ENCODE peak calls at places on chromosomes 4 and X, in five cellular contexts. Q is GM23338, C is stomach, V is sigmoid colon, Y is HepG2. J is an unnamed sample. For H3K4me1, the result is how much of the 10 kb centered on the place peaks cover.

GRCh38 chr4:150911326-150911725 is 103.8 kb downstream of the LRBA start:
- DNase-seq in Q (no peak), C (no peak), V (no peak), Y (no peak), J (no peak)

GRCh38 chrX:150199803-150200202 is 163.3 kb upstream of the MAMLD1 start:
- DNase-seq in Q (no peak), C (no peak), V (no peak), Y (no peak), J (no peak)

GRCh38 chr4:40506492-40506891 is 123.2 kb downstream of the RBM47 start:
- DNase-seq in Q (no peak), C (no peak), V (no peak), Y (no peak), J (no peak)

GRCh38 chr4:55851885-55852284 is 1.6 kb upstream of the EXOC1 start:
- DNase-seq in Q (no peak), C (no peak), V (no peak), Y (peak), J (no peak)

GRCh38 chrX:99887918-99888317 is 522.2 kb downstream of the PCDH19 start:
- DNase-seq in Q (no peak), C (no peak), V (no peak), Y (no peak), J (no peak)

GRCh38 chr4:72631296-72631695 is 62.3 kb upstream of the ADAMTS3 start:
- DNase-seq in Q (no peak), C (no peak), V (peak), Y (no peak), J (no peak)

GRCh38 chr4:121088867-121089266 is 16.5 kb upstream of the NDNF start:
- DNase-seq in Q (no peak), C (no peak), V (no peak), Y (no peak), J (no peak)

GRCh38 chr4:111943796-111944203 is 201.5 kb upstream of the FAM241A start:
- DNase-seq in Q (peak), C (peak), V (no peak), Y (peak), J (no peak)

GRCh38 chr4:172851534-172851933 is 317.1 kb upstream of the GALNT7 start:
- DNase-seq in Q (no peak), C (no peak), V (no peak), Y (no peak), J (no peak)

GRCh38 chr4:74640111-74640903 is 154.0 kb downstream of the BTC start:
- DNase-seq in Q (no peak), C (no peak), V (no peak), Y (no peak), J (no peak)
- TF ChIP-seq POLR2AphosphoS5 in Q (no peak), C (no peak), V (no peak), Y (no peak), J (no peak)

DNA sequence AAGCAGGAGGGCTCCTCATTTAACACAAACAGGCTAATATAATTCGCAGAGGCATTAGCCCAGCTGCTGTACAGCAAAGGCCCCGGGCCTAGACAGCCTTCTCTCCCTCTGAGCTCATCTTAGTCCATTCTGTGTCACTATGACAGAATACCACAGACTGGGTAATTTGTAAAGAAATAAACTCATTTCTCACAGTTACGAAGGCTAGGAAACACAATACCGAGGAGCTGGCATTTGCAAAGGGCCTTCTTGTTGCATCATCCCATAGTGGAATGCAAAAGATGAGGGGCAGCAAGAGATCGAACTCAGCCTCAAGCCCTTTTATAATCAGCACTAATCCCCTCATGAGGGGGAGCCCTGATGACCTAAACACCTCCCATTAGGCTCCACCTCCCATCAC is 48.5 kb downstream of the TSPAN5 start:
- DNase-seq in Q (no peak), C (no peak), V (no peak), Y (no peak), J (no peak)
- H3K4me1 ChIP-seq in Q (half or more), C (under half), V (under half), Y (under half), J (under half)

GRCh38 chr4:11160288-11160687 is 268.4 kb downstream of the HS3ST1 start:
- DNase-seq in Q (no peak), C (no peak), V (no peak), Y (no peak), J (no peak)

DNA sequence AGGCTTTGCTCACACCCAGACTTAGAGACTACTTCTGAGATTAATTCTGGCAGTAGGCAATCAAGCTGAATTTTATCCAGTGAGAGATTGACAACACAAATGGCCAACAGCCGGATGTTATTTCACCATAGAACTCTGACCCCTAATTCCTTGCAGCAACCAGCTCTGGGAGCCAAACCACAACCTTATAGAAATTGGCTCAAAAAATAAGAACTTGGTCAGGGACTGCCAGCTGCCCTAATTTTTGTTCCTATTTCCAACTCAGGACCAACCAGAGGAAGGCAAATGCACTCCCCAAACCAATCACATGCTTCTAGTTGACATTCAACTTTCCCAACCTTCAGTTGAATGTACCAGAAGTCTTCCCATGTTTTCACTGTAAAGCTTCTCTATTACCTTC is 269.7 kb downstream of the HS3ST1 start:
- DNase-seq in Q (no peak), C (no peak), V (no peak), Y (no peak), J (no peak)
- TF ChIP-seq POLR2AphosphoS5 in Q (no peak), C (no peak), V (no peak), Y (no peak), J (no peak)

GRCh38 chr4:54676062-54676461 is 18.3 kb downstream of the KIT start:
- DNase-seq in Q (peak), C (no peak), V (no peak), Y (no peak), J (no peak)

GRCh38 chr4:54683616-54684346 is 26.0 kb downstream of the KIT start:
- DNase-seq in Q (peak), C (peak), V (no peak), Y (peak), J (no peak)

GRCh38 chr4:54677416-54677815 is 19.7 kb downstream of the KIT start:
- DNase-seq in Q (peak), C (no peak), V (no peak), Y (no peak), J (no peak)

GRCh38 chr4:54678826-54679225 is 21.1 kb downstream of the KIT start:
- DNase-seq in Q (peak), C (no peak), V (no peak), Y (no peak), J (no peak)

DNA sequence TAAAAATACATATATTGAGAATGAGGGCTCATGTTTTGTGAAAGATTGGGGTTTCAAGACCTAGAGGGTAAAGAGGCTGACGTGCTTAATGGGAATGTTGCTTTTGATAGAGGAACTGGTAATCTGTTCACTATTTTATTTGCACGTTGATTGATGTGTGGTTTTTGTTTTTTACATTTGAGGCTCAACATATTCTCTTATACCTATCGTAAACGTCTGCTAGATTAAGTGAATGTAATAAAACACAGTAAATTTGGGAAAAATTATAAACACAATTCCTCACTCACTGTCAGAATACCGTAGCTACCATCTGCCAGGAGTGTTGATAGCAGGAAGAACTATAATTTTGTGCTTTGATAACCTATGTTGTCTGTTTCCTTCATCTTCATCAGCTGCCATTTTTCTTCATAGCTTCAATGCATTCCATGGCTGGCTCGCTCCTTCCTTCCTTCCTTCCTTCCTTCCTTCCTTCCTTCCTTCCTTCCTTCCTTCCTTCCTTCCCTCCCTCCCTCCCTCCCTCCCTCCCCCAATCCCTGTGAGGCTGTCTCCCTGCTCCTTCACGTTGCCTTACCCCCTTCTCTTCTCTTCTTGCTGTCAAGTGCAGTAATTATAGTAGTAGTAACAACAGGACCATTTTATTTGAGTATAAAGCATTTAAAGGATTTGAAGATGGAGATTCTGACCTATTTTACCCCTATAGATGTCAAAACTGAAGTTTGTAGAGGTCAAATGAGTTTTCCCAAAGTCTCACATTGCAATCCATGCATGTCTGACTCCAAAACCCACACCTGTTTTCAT is 20.3 kb downstream of the KIT start:
- DNase-seq in Q (no peak), C (no peak), V (no peak), Y (no peak), J (no peak)
- H3K4me1 ChIP-seq in Q (under half), C (under half), V (under half), Y (under half), J (under half)

GRCh38 chr4:10085386-10085785 is 31.2 kb downstream of the WDR1 start:
- DNase-seq in Q (no peak), C (no peak), V (peak), Y (no peak), J (peak)

GRCh38 chr4:10085828-10086505 is 30.6 kb downstream of the WDR1 start:
- DNase-seq in Q (no peak), C (no peak), V (peak), Y (no peak), J (peak)

GRCh38 chr4:10087152-10087791 is 29.3 kb downstream of the WDR1 start:
- DNase-seq in Q (no peak), C (no peak), V (peak), Y (no peak), J (no peak)

GRCh38 chr4:10088135-10089010 is 28.2 kb downstream of the WDR1 start:
- DNase-seq in Q (no peak), C (no peak), V (no peak), Y (no peak), J (no peak)

GRCh38 chr4:10086506-10087120 is 30.0 kb downstream of the WDR1 start:
- DNase-seq in Q (no peak), C (no peak), V (peak), Y (no peak), J (no peak)
- TF ChIP-seq POLR2AphosphoS5 in Q (no peak), C (no peak), V (no peak), Y (no peak), J (no peak)

GRCh38 chr4:53779025-53779424 is 187.7 kb upstream of the LNX1 start:
- DNase-seq in Q (no peak), C (no peak), V (no peak), Y (no peak), J (no peak)
- H3K4me1 ChIP-seq in Q (under half), C (under half), V (under half), Y (under half), J (under half)

GRCh38 chrX:23246001-23246400 is 88.6 kb upstream of the PTCHD1 start:
- DNase-seq in Q (no peak), C (no peak), V (no peak), Y (no peak), J (no peak)
- TF ChIP-seq POLR2AphosphoS5 in Q (no peak), C (no peak), V (no peak), Y (no peak), J (no peak)

GRCh38 chr4:7907142-7907541 is 32.5 kb downstream of the AFAP1 start:
- DNase-seq in Q (no peak), C (no peak), V (no peak), Y (peak), J (no peak)

GRCh38 chr4:7905461-7905915 is 34.2 kb downstream of the AFAP1 start:
- DNase-seq in Q (no peak), C (no peak), V (no peak), Y (no peak), J (no peak)

GRCh38 chr4:7904942-7905341 is 34.7 kb downstream of the AFAP1 start:
- DNase-seq in Q (no peak), C (no peak), V (peak), Y (no peak), J (no peak)

GRCh38 chr4:7904108-7904516 is 35.5 kb downstream of the AFAP1 start:
- DNase-seq in Q (no peak), C (no peak), V (no peak), Y (no peak), J (no peak)

GRCh38 chr4:7906171-7906581 is 33.5 kb downstream of the AFAP1 start:
- DNase-seq in Q (no peak), C (no peak), V (no peak), Y (no peak), J (no peak)
- H3K4me1 ChIP-seq in Q (half or more), C (under half), V (under half), Y (under half), J (half or more)

J was measured in suprapubic skin.